ENCODE peak calls at places on chromosomes 16 and 17, in five cellular contexts. L is fibroblast of mammary gland, V is cardiac muscle cell, F is lower leg skin, W is AG04449. M is an unnamed sample.

GRCh38 chr16:15770512-15770911 is 86.3 kb downstream of the MYH11 start:
- DNase-seq in L (peak; percentile 61), V (peak; percentile 92), F (no peak), W (peak; percentile 10), M (peak; percentile 50)

GRCh38 chr17:73349138-73349537 is 37.3 kb upstream of the CDC42EP4 start:
- DNase-seq in V (peak; percentile 68), L (no peak), W (no peak), F (no peak), M (peak; percentile 48)

GRCh38 chr17:30380106-30380420 is 1.3 kb downstream of the CPD start:
- DNase-seq in F (no peak), W (no peak), L (peak; percentile 40), V (no peak), M (no peak)

GRCh38 chr16:72927199-72928088 is 120.5 kb downstream of the ZFHX3 start:
- DNase-seq in V (peak; percentile 78), W (peak; percentile 71), F (no peak), L (peak; percentile 95), M (peak; percentile 89)

GRCh38 chr17:36731806-36732205 is 130.4 kb downstream of the MRM1 start:
- DNase-seq in L (no peak), V (peak; percentile 15), W (no peak), F (no peak), M (no peak)

GRCh38 chr17:27651411-27652345 is 20.7 kb downstream of the LGALS9 start:
- DNase-seq in F (peak; percentile 94), V (peak; percentile 62), W (no peak), L (peak; percentile 43), M (peak; percentile 14)

GRCh38 chr17:54901230-54901847 is 687 bp downstream of the TOM1L1 start:
- DNase-seq in W (no peak), V (peak; percentile 47), L (peak; percentile 61), F (no peak), M (peak; percentile 29)

GRCh38 chr16:70331588-70332358 is 14.9 kb upstream of the DDX19A start:
- DNase-seq in L (peak; percentile 12), F (no peak), W (no peak), V (peak; percentile 16), M (peak; percentile 39)

GRCh38 chr16:1945559-1946391 is 2.8 kb upstream of the MSRB1 start:
- DNase-seq in W (no peak), V (no peak), F (no peak), L (no peak), M (no peak)

GRCh38 chr16:84836234-84836647 is 16.5 kb downstream of the CRISPLD2 start:
- DNase-seq in L (peak; percentile 100), F (peak; percentile 92), W (peak; percentile 100), V (peak; percentile 100), M (peak; percentile 99)

GRCh38 chr17:8499171-8499570 is 63.5 kb downstream of the NDEL1 start:
- DNase-seq in V (no peak), L (no peak), F (peak; percentile 46), W (no peak), M (no peak)

GRCh38 chr17:8939496-8940334 is 25.8 kb downstream of the PIK3R5 start:
- DNase-seq in F (no peak), W (no peak), V (no peak), L (no peak), M (no peak)

GRCh38 chr17:62804822-62805221 is 3.3 kb downstream of the MARCHF10 start:
- DNase-seq in V (no peak), F (peak; percentile 26), W (no peak), L (peak; percentile 78), M (peak; percentile 74)

GRCh38 chr17:42879596-42879985 is 21.0 kb upstream of the G6PC1 start:
- DNase-seq in V (peak; percentile 7), W (no peak), L (peak; percentile 30), F (no peak), M (peak; percentile 24)

GRCh38 chr16:87463722-87464690 is 28.8 kb downstream of the ZCCHC14 start:
- DNase-seq in V (peak; percentile 84), L (peak; percentile 88), F (no peak), W (no peak), M (peak; percentile 81)

GRCh38 chr16:87468550-87468949 is 24.3 kb downstream of the ZCCHC14 start:
- DNase-seq in F (no peak), V (no peak), W (no peak), L (no peak), M (no peak)

GRCh38 chr16:87464691-87465300 is 28.0 kb downstream of the ZCCHC14 start:
- DNase-seq in V (peak; percentile 94), F (peak; percentile 95), L (peak; percentile 98), W (peak; percentile 59), M (peak; percentile 97)

GRCh38 chr16:87466975-87467501 is 25.8 kb downstream of the ZCCHC14 start:
- DNase-seq in L (no peak), F (no peak), V (no peak), W (no peak), M (peak; percentile 20)

GRCh38 chr16:87465306-87465705 is 27.5 kb downstream of the ZCCHC14 start:
- DNase-seq in W (peak; percentile 40), L (peak; percentile 94), V (peak; percentile 87), F (peak; percentile 95), M (peak; percentile 93)
- H3K4me3 ChIP-seq in W (peak overlapping the region; percentile 15), L (no peak overlapping the region), V (no peak overlapping the region), F (no peak overlapping the region), M (peak overlapping the region; percentile 37)

DNA sequence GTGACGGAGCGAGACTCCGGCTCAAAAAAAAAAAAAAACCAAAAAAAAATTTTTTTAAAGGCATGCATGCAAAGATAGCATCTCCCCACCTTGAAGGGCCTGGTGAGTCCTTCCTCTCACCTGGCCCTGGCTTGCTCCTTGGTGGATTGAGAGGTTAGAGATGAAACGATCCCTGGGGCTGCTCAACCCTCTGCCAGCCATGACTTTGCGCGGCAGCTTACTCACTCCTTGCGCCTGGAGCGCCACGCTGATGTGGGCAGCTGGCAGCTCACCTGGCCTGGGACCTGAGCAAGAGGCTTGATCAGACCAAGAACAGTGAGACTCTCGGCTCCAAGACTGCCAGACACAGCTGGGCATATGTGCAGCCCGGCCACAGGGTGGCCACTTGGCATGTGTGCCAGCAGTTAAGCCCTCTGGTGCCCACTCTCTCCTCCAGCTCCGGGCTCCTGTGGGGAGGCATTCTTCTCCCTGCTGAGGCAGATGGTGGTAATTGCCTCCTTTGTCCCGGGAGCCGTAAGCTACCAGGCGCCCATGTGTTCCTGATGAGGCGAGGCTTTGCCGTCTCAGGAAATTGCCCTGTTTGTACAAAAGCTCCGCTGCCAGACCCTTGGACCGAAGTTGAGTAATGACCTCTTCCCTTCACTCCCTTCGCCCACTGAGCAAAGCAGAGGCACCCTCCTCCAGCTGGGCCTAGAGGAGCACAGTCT is 5.1 kb upstream of the EVPL start:
- DNase-seq in V (no peak), W (no peak), F (no peak), L (no peak), M (no peak)
- TF ChIP-seq CTCF in V (no peak), W (no peak), F (no peak), L (no peak), M (no peak)

GRCh38 chr16:51641191-51641765 is 490.2 kb upstream of the SALL1 start:
- DNase-seq in L (no peak), F (no peak), V (no peak), W (no peak), M (no peak)

GRCh38 chr16:51637744-51638100 is 486.7 kb upstream of the SALL1 start:
- DNase-seq in F (no peak), L (peak; percentile 36), W (no peak), V (peak; percentile 34), M (no peak)

GRCh38 chr16:51640196-51640595 is 489.1 kb upstream of the SALL1 start:
- DNase-seq in V (no peak), F (no peak), L (no peak), W (no peak), M (no peak)

GRCh38 chr16:51638338-51639135 is 487.5 kb upstream of the SALL1 start:
- DNase-seq in V (no peak), W (no peak), F (no peak), L (peak; percentile 68), M (peak; percentile 10)

GRCh38 chr16:51636913-51637743 is 486.1 kb upstream of the SALL1 start:
- DNase-seq in W (no peak), V (peak; percentile 10), L (peak; percentile 43), F (no peak), M (peak; percentile 71)
- H3K4me3 ChIP-seq in W (no peak overlapping the region), V (no peak overlapping the region), L (no peak overlapping the region), F (no peak overlapping the region), M (no peak overlapping the region)

DNA sequence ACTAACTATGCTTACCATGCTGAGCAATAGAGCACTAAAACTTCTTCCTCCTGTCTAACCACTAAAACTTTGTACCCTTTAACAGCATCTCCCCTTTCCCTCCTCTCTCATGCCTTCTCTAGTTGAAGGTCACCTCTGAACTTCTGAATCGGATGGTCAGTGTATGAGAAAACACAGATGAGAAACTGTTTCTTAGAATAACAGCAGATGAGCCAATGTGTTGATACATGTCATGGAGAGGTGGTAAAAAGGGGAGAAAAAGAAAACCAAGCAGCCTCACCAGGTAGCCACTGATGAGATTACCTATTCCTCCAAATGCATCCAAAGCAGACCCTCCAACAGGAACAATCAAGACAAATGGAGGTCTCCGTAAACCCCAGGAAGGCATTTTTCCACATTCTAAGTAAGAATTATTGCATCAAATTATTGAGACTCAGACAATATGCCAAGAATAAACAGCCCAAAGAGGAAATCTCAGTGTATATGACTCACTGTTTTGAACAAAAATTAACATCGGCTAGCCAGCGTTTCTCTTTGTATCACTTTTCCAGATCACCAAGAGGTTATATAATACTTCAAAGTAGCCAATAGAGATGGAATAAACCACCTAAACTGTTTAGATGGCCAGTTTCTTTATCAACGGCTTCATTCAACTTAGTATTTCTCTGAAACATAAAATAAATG is 793.3 kb upstream of the SOX9 start:
- DNase-seq in L (peak; percentile 31), V (peak; percentile 48), W (no peak), F (no peak), M (peak; percentile 48)
- TF ChIP-seq CTCF in L (no peak), V (no peak), W (no peak), F (no peak), M (no peak)

M was measured in foreskin fibroblast.